ENCODE peak calls at places on chromosomes 5 and 9, in seven cellular contexts. F, J, P, Q, C, B and O are unnamed samples.

GRCh38 chr5:110441035-110441434 is 285.4 kb downstream of the TMEM232 start:
- DNase-seq in J (no peak), Q (peak), C (no peak), F (no peak), B (no peak), P (no peak), O (peak)

GRCh38 chr9:121172726-121173487 is 28.8 kb downstream of the RAB14 start:
- DNase-seq in P (no peak), F (no peak), J (no peak), B (no peak), Q (no peak), C (no peak), O (no peak)

GRCh38 chr9:106218854-106219253 is 524.5 kb downstream of the TMEM38B start:
- DNase-seq in J (no peak), P (no peak), C (no peak), F (no peak), B (no peak), Q (no peak), O (no peak)

GRCh38 chr5:15463231-15463630 is 36.7 kb upstream of the FBXL7 start:
- DNase-seq in J (no peak), B (peak), C (no peak), Q (peak), F (no peak), P (no peak), O (no peak)

GRCh38 chr5:58481066-58481676 is 10.1 kb upstream of the GAPT start:
- DNase-seq in F (no peak), C (no peak), P (no peak), J (no peak), B (no peak), Q (no peak), O (no peak)

GRCh38 chr5:108625654-108626053 is 122.0 kb upstream of the FER start:
- DNase-seq in C (no peak), B (no peak), J (no peak), Q (no peak), F (no peak), P (no peak), O (no peak)

GRCh38 chr5:50415912-50416311 is 25.2 kb downstream of the EMB start:
- DNase-seq in B (no peak), C (peak), J (no peak), F (no peak), Q (no peak), P (no peak), O (no peak)

GRCh38 chr5:81749186-81749561 is 1.7 kb downstream of the SSBP2 start:
- DNase-seq in C (no peak), F (no peak), J (no peak), P (no peak), B (no peak), Q (no peak), O (no peak)

GRCh38 chr9:90822866-90823265 is 21.2 kb downstream of the SYK start:
- DNase-seq in F (no peak), B (no peak), P (no peak), C (no peak), Q (no peak), J (no peak), O (no peak)

GRCh38 chr9:74948897-74949296 is 3.8 kb downstream of the C9orf40 start:
- DNase-seq in F (no peak), J (no peak), P (no peak), Q (no peak), B (no peak), C (no peak), O (no peak)

GRCh38 chr5:140240987-140241706 is 61.8 kb downstream of the PFDN1 start:
- DNase-seq in B (peak), J (peak), F (peak), Q (peak), P (peak), C (peak), O (no peak)

GRCh38 chr5:103561670-103562069 is 919 bp downstream of the NUDT12 start:
- DNase-seq in B (no peak), J (no peak), F (no peak), Q (no peak), C (no peak), P (no peak), O (no peak)

GRCh38 chr9:136847065-136847826 is 2.0 kb upstream of the PHPT1 start:
- DNase-seq in B (no peak), C (peak), P (peak), Q (no peak), F (no peak), J (no peak), O (no peak)

GRCh38 chr5:76084496-76085285 is 1.5 kb downstream of the SV2C start:
- DNase-seq in F (no peak), B (no peak), J (no peak), P (peak), C (no peak), Q (no peak), O (peak)

GRCh38 chr9:129058965-129059795 is 21.7 kb upstream of the DOLPP1 start:
- DNase-seq in J (no peak), P (no peak), C (peak), Q (no peak), F (no peak), B (no peak), O (no peak)

GRCh38 chr9:89218040-89218928 is 39.7 kb upstream of the SHC3 start:
- DNase-seq in J (no peak), C (no peak), Q (no peak), F (no peak), P (no peak), B (no peak), O (no peak)

GRCh38 chr5:40832345-40832744 is 2.7 kb downstream of the RPL37 start:
- DNase-seq in B (no peak), Q (no peak), F (no peak), P (no peak), C (no peak), J (no peak), O (no peak)

GRCh38 chr5:91419571-91420537 is 36.7 kb upstream of the ARRDC3 start:
- DNase-seq in F (no peak), J (peak), P (no peak), B (peak), C (peak), Q (no peak), O (peak)

GRCh38 chr5:67350185-67350584 is 153.6 kb upstream of the CD180 start:
- DNase-seq in J (no peak), B (no peak), F (no peak), Q (no peak), C (no peak), P (no peak), O (no peak)

GRCh38 chr5:68419101-68419636 is 203.6 kb downstream of the PIK3R1 start:
- DNase-seq in J (no peak), P (no peak), F (no peak), C (no peak), Q (no peak), B (no peak), O (no peak)

GRCh38 chr9:129865668-129866320 is 30.5 kb downstream of the USP20 start:
- DNase-seq in C (no peak), B (no peak), F (no peak), Q (no peak), P (no peak), J (no peak), O (no peak)

GRCh38 chr9:21027295-21027694 is 4.1 kb downstream of the HACD4 start:
- DNase-seq in J (no peak), Q (no peak), F (no peak), B (no peak), C (no peak), P (no peak), O (no peak)

DNA sequence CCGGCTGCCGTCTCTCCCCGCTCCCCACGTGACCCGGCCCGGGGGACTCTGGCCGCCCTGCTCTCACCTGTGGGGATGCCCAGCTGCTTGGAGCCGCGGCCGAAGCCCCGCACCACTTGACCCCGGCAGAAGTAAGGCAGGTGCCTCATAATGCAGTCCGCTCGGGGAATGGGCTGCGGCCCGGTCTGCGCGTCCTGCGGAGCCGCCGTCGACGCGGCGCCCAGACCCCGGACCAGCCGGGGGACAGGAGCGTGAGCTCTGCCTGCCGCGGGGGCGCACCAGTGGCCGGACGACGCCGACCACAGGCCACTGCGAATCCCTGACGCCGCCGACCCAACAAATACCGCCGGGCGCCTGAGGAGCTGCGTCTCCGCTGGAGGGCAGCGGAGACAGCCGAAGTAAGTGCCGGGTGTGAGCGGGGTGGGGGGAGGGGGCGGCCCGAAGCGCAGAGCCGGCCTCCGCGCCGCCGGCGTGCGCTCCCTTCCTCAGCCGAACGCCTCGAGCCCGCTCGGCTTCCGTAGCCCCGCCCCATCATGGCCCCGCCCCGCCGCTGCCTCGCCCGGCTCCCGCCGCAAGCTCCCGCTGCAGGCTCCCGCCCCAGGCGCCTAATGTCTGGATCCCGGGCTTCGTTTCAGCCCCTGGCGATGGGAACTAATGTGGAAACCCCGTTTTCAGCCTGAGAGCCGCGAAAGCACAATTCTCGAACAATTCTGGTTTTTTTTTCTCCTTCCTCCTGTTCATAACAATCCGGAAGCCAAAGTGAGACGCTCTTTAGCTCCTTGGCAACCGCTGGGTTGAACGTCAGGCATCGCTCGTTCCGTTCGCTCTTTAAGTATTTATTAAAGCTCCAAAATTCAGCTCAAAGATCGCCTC is at the start of gene RFK:
- DNase-seq in P (peak), Q (peak), C (peak), J (peak), F (peak), B (peak), O (peak)
- TF ChIP-seq CTCF in P (peak), Q (peak), C (peak), J (peak), F (peak), B (peak), O (peak)

DNA sequence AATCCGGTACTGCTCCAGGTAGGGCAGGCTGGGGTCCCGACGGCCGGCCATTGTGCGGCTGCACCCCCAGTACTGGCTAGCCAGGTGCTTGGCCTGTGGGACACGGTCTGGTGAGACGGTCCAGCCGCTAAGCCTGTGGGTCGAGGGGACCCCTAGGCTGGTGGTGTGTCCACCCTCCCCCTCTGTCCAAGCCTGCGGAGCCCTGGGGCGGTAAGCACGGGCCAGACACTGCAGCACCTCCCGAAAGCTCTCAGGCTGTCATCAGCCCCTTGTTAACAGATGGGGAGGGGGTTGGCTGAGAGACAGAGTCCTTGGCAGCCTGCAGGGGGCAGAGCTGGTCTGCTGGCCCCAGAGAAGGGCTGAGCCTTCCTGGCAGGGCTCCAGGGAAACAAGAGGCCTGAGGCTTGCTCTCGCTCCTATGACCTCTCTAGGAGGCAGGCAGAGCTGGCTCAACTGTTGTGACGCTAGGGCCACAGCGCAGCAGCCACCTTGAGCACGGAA is 11.8 kb upstream of the MRNIP start:
- DNase-seq in P (peak), F (no peak), Q (no peak), B (no peak), J (no peak), C (no peak), O (peak)
- TF ChIP-seq CTCF in P (peak), F (peak), Q (no peak), B (peak), J (no peak), C (no peak), O (peak)

DNA sequence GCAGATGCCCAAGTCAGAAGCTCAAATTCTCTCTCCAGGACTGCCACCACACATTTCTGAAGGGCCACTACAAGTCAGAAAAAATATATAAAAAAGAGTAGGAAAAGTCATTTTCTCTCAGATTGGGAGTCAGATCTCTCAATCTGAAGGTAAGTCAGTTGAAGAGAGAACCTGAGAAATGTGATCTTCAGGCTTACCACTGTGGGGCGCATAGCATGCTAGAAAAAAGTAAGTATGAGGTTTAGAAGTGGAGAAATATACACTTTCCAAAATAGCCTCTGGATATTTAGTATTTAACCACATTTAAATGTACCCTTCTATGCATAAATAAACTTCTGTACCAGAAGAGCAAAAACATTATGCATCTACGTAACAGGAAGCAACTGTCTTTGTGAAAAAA is 800.7 kb upstream of the CTNND2 start:
- DNase-seq in Q (no peak), J (no peak), C (no peak), B (no peak), P (no peak), F (no peak), O (no peak)
- TF ChIP-seq CTCF in Q (no peak), J (no peak), C (no peak), B (no peak), P (no peak), F (no peak), O (no peak)

DNA sequence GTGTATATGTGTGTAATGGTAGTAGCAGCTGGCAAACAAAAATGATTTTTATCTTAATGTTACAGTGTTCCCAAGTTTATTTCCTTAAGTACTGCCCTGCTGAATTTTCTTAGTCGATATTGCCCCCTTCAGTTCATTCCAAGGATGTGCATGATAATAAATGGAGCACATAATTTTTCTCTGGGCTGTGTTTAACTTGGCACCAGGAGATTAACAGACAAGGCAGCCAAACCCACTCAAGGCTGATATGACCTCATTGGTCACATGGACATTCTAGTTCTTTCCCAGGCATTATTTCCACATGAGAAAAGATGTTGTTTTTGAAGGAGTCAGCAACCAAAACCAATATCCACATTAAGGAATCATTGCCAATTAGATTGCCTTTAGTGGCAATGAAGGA is 61.8 kb downstream of the COX7C start:
- DNase-seq in C (peak), P (no peak), B (peak), Q (peak), F (no peak), J (no peak), O (no peak)
- TF ChIP-seq CTCF in C (peak), P (peak), B (peak), Q (peak), F (peak), J (peak), O (peak)